ENCODE peak calls at places on chromosomes 13 and 19, in six cellular contexts. L is IMR-90, V is adrenal gland, O is ovary, I is tibial nerve, E is gastrocnemius medialis. F is an unnamed sample.

GRCh38 chr13:63700366-63700765 is 2284.7 kb upstream of the PCDH20 start:
- DNase-seq in L (no peak), V (no peak), O (no peak), I (no peak), E (no peak), F (no peak)

GRCh38 chr19:47258434-47258833 is 2.1 kb downstream of the CCDC9 start:
- DNase-seq in L (no peak), V (peak; percentile 43), O (no peak), I (no peak), E (no peak), F (no peak)

GRCh38 chr13:105616313-105617075 is 919.0 kb downstream of the EFNB2 start:
- DNase-seq in L (peak; percentile 5), V (no peak), O (no peak), I (no peak), E (no peak), F (no peak)

GRCh38 chr19:397321-397720 is 11.6 kb downstream of the C2CD4C start:
- DNase-seq in L (no peak), V (no peak), O (peak; percentile 10), I (no peak), E (no peak), F (peak; percentile 9)

GRCh38 chr19:46840157-46840942 is 10.3 kb downstream of the AP2S1 start:
- DNase-seq in L (peak; percentile 70), V (peak; percentile 62), O (peak; percentile 67), I (no peak), E (no peak), F (peak; percentile 48)

GRCh38 chr13:72983085-72983768 is 75.6 kb upstream of the KLF5 start:
- DNase-seq in L (peak; percentile 69), V (peak; percentile 59), O (no peak), I (no peak), E (no peak), F (no peak)

GRCh38 chr13:69948016-69948415 is 159.6 kb upstream of the ATXN8OS start:
- DNase-seq in L (no peak), V (no peak), O (no peak), I (no peak), E (no peak), F (no peak)

GRCh38 chr13:64551755-64552154 is 2678.4 kb downstream of the PCDH9 start:
- DNase-seq in L (peak; percentile 62), V (no peak), O (no peak), I (no peak), E (no peak), F (no peak)

GRCh38 chr13:30235206-30235605 is 72.1 kb downstream of the KATNAL1 start:
- DNase-seq in L (no peak), V (no peak), O (no peak), I (no peak), E (no peak), F (no peak)

GRCh38 chr19:6678690-6679109 is 8.7 kb upstream of the TNFSF14 start:
- DNase-seq in L (no peak), V (no peak), O (no peak), I (no peak), E (no peak), F (no peak)

GRCh38 chr13:51230473-51231105 is 8.4 kb downstream of the FAM124A start:
- DNase-seq in L (peak; percentile 7), V (peak; percentile 79), O (peak; percentile 51), I (peak; percentile 31), E (no peak), F (peak; percentile 59)

GRCh38 chr13:54682184-54682583 is 1653.6 kb downstream of the OLFM4 start:
- DNase-seq in L (no peak), V (no peak), O (no peak), I (no peak), E (no peak), F (no peak)

GRCh38 chr19:47323872-47324271 is 8.1 kb upstream of the C5AR2 start:
- DNase-seq in L (no peak), V (no peak), O (no peak), I (no peak), E (no peak), F (no peak)

GRCh38 chr19:55146648-55147218 is 2.3 kb downstream of the TNNT1 start:
- DNase-seq in L (no peak), V (no peak), O (no peak), I (no peak), E (peak; percentile 55), F (no peak)

GRCh38 chr19:8259922-8260247 is 48.3 kb downstream of the CD320 start:
- DNase-seq in L (no peak), V (no peak), O (no peak), I (no peak), E (no peak), F (no peak)

GRCh38 chr13:26957163-26957562 is 196.6 kb upstream of the GPR12 start:
- DNase-seq in L (no peak), V (no peak), O (no peak), I (no peak), E (no peak), F (no peak)

GRCh38 chr19:11023016-11023415 is 62.2 kb downstream of the SMARCA4 start:
- DNase-seq in L (no peak), V (no peak), O (no peak), I (no peak), E (no peak), F (no peak)

GRCh38 chr13:19085258-19085657 is 96.4 kb downstream of the TUBA3C start:
- DNase-seq in L (no peak), V (no peak), O (no peak), I (no peak), E (no peak), F (no peak)

GRCh38 chr19:40799558-40800338 is 757 bp downstream of the EGLN2 start:
- DNase-seq in L (no peak), V (peak; percentile 70), O (peak; percentile 78), I (no peak), E (peak; percentile 42), F (peak; percentile 87)

GRCh38 chr13:53189162-53189561 is 160.5 kb downstream of the OLFM4 start:
- DNase-seq in L (no peak), V (no peak), O (no peak), I (no peak), E (no peak), F (no peak)

GRCh38 chr19:42634409-42635232 is 39.9 kb upstream of the CEACAM8 start:
- DNase-seq in L (peak; percentile 20), V (peak; percentile 29), O (no peak), I (no peak), E (no peak), F (no peak)

DNA sequence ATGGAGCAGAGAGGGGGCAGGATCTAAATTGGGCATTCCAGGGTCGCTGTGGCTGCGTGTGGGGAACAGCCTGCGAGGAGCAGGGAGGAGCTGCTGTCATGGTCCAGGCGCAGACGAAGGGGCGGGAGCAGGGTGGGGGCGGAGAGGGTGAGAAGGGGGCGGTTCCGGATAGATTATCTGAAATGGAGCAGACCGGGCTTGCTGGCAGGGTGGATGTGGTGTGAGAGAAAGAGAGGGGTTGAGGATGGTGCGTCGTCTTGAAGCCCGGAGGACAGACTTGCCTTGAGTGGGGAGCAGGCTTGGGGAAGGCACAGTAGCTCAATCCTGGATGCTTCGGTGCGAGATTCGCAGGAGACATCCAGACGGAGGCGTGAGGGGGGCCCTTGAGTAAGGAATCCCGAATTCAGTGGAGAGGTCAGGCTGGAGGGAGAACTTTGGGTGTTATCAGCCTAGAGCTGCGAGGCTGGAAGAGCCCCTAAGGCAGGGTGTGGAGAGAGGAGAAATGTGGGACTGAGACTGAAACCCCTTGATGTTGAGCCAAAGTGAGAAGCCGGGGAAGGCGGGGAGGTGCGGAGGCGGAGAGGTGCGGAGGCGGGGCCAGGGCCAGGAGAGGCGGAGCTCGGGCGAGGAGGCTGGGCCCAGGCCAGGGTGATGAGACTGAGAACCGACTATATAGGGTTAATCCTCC is 40.7 kb downstream of the DPF1 start:
- DNase-seq in L (no peak), V (peak; percentile 43), O (peak; percentile 66), I (no peak), E (peak; percentile 27), F (peak; percentile 57)
- H3K4me3 ChIP-seq in L (peak overlapping the region; percentile 18), V (no peak overlapping the region), O (no peak overlapping the region), I (peak overlapping the region; percentile 46), E (peak overlapping the region; percentile 32), F (peak overlapping the region; percentile 26)

DNA sequence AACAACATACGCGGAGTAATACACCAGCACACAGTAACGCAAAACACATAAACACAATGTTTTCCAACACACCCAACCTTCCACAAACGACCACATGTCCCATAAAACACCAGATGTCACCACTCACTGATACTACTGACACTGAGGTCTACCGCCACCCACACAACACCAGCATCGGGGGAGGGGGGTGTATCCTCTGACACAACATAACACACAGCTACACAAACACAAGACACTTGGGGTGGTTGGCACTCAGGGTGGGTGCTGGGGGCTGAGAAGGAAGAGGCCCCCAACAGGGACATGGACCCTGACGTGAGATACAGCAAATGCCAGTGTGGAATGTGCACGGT is 1.5 kb upstream of the KCNN4 start:
- DNase-seq in L (no peak), V (no peak), O (no peak), I (no peak), E (no peak), F (no peak)
- H3K4me1 ChIP-seq in L (peaks cover 12% of the 10 kb centered on the region), V (peaks cover 4% of the 10 kb centered on the region), O (no peaks in the 10 kb centered on the region), I (peaks cover 31% of the 10 kb centered on the region), E (no peaks in the 10 kb centered on the region), F (peaks cover 50% of the 10 kb centered on the region)

DNA sequence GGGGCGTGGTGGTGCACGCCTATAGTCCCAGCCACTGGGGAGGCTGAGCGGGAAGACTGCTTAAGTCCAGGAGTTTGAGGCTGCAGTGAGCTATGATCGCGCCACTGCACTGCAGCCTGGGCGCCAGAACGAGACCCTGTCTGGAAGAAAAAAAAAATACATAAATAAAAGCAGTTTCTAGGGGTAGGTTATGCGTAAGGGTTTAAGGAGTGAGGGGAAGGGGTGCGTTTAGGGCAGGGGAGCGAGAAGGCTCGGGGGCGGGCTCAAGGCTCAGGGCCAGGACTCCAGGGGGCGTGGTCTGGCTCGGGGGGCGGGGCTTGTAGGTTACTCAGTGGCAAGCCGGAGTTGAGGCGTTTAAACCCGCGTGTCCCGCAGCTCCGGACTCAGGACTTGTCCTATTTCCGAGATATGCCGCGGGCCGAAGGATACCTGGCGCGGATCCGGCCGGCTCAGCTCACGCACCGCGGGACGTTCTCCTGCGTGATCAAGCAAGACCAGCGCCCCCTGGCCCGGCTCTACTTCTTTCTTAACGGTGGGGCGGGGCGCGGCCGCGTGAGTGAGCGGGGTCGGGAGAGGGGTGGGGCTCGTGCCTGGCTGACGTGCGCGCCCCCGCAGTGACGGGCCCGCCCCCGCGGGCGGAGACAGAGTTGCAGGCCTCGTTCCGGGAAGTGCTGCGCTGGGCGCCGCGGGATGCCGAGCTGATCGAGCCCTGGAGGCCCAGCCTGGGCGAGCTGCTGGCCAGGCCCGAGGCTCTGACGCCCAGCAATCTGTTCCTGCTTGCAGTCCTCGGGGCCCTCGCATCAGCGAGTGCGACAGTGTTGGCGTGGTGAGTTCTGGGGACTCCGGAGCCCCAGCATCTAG is 10.8 kb downstream of the SPACA6 start:
- DNase-seq in L (peak; percentile 89), V (peak; percentile 95), O (peak; percentile 98), I (peak; percentile 97), E (peak; percentile 87), F (peak; percentile 97)
- TF ChIP-seq POLR2A in L (peak; percentile 78), V (peak; percentile 74), O (peak; percentile 87), I (peak; percentile 89), E (peak; percentile 65), F (peak; percentile 78)

GRCh38 chr13:111413407-111414187 is 93.2 kb downstream of the TEX29 start:
- DNase-seq in L (no peak), V (no peak), O (no peak), I (no peak), E (no peak), F (no peak)

GRCh38 chr13:111418101-111418500 is 97.7 kb downstream of the TEX29 start:
- DNase-seq in L (no peak), V (no peak), O (no peak), I (no peak), E (no peak), F (no peak)

GRCh38 chr13:111414341-111414740 is 93.9 kb downstream of the TEX29 start:
- DNase-seq in L (no peak), V (no peak), O (no peak), I (no peak), E (no peak), F (no peak)

GRCh38 chr13:111415765-111416164 is 95.3 kb downstream of the TEX29 start:
- DNase-seq in L (no peak), V (no peak), O (no peak), I (no peak), E (no peak), F (no peak)

GRCh38 chr13:111415216-111415615 is 94.8 kb downstream of the TEX29 start:
- DNase-seq in L (no peak), V (no peak), O (no peak), I (no peak), E (no peak), F (no peak)
- H3K4me3 ChIP-seq in L (no peak overlapping the region), V (no peak overlapping the region), O (no peak overlapping the region), I (no peak overlapping the region), E (no peak overlapping the region), F (no peak overlapping the region)

F was measured in heart left ventricle.